ENCODE peak calls at places on chromosomes 7 and 10, in four cellular contexts. O, F, Z and S are unnamed samples. For H3K4me1, the result is how much of the 10 kb centered on the place peaks cover.

GRCh38 chr7:102190777-102191176 is 95.9 kb upstream of the SH2B2 start:
- DNase-seq in F (no peak), O (no peak), Z (no peak), S (no peak)

GRCh38 chr7:142882338-142882678 is 3.2 kb downstream of the TRPV6 start:
- DNase-seq in Z (no peak), O (no peak), F (no peak), S (no peak)

GRCh38 chr7:12965767-12966166 is 278.3 kb downstream of the ARL4A start:
- DNase-seq in F (no peak), Z (no peak), O (no peak), S (no peak)

GRCh38 chr10:110460111-110460809 is 37.4 kb upstream of the DUSP5 start:
- DNase-seq in F (no peak), Z (peak), O (peak), S (peak)

GRCh38 chr10:1056326-1057105 is at the start of gene WDR37:
- DNase-seq in O (peak), Z (peak), F (peak), S (peak)

GRCh38 chr7:117041007-117041406 is 87.7 kb downstream of the ST7 start:
- DNase-seq in F (no peak), Z (no peak), O (no peak), S (no peak)

GRCh38 chr10:116669832-116670644 is 49.3 kb downstream of the PNLIPRP2 start:
- DNase-seq in Z (no peak), O (peak), F (peak), S (no peak)

GRCh38 chr10:43136995-43137700 is 1.1 kb upstream of the CSGALNACT2 start:
- DNase-seq in O (no peak), F (no peak), Z (no peak), S (peak)

GRCh38 chr10:101889256-101890210 is 45.9 kb upstream of the KCNIP2 start:
- DNase-seq in Z (peak), F (peak), O (peak), S (peak)

GRCh38 chr7:3238525-3239210 is 62.4 kb upstream of the SDK1 start:
- DNase-seq in F (no peak), Z (no peak), O (no peak), S (no peak)

GRCh38 chr10:33803248-33803647 is 468.8 kb upstream of the NRP1 start:
- DNase-seq in O (no peak), Z (no peak), F (no peak), S (no peak)

GRCh38 chr7:135717686-135718085 is 10.3 kb downstream of the SLC13A4 start:
- DNase-seq in Z (no peak), F (no peak), O (no peak), S (no peak)

GRCh38 chr7:28953628-28954027 is 4.5 kb downstream of the TRIL start:
- DNase-seq in O (peak), F (no peak), Z (no peak), S (no peak)

GRCh38 chr10:129305046-129305445 is 162.0 kb upstream of the MGMT start:
- DNase-seq in F (no peak), Z (no peak), O (no peak), S (no peak)
- TF ChIP-seq POLR2AphosphoS5 in F (no peak), Z (no peak), O (no peak), S (no peak)

GRCh38 chr7:105937411-105937810 is 25.7 kb upstream of the CDHR3 start:
- DNase-seq in Z (no peak), O (no peak), F (no peak), S (no peak)

GRCh38 chr7:105934577-105935185 is 28.4 kb upstream of the CDHR3 start:
- DNase-seq in Z (peak), O (peak), F (peak), S (no peak)

GRCh38 chr7:105932835-105933477 is 30.1 kb upstream of the CDHR3 start:
- DNase-seq in O (no peak), F (peak), Z (no peak), S (no peak)

GRCh38 chr7:105931179-105931578 is 31.9 kb upstream of the CDHR3 start:
- DNase-seq in F (no peak), Z (no peak), O (no peak), S (no peak)

GRCh38 chr7:105935250-105935649 is 27.8 kb upstream of the CDHR3 start:
- DNase-seq in O (no peak), Z (peak), F (no peak), S (no peak)
- H3K4me1 ChIP-seq in O (under half), Z (under half), F (under half), S (under half)

DNA sequence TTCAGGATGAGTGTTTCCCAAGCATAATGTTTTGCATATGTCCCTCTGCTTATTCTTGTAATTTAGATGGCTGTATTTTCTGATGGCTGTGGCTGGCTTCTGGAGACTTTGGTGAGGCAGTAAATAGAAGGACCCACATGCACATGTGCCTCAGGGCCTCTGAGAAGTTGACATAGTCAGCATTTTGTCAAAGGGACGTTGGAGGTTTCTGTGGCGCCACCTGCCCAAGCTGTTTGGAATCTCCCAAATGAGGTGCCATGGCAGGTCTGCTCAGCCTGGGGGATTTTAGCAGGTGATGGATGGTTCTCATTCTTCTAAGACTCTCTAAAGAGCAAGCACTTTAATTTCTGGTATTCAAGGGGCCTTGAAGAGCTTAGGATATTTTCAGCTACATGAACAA is 29.8 kb downstream of the C10orf120 start:
- DNase-seq in F (peak), Z (no peak), O (no peak), S (no peak)
- H3K4me3 ChIP-seq in F (no peak), Z (no peak), O (no peak), S (no peak)

DNA sequence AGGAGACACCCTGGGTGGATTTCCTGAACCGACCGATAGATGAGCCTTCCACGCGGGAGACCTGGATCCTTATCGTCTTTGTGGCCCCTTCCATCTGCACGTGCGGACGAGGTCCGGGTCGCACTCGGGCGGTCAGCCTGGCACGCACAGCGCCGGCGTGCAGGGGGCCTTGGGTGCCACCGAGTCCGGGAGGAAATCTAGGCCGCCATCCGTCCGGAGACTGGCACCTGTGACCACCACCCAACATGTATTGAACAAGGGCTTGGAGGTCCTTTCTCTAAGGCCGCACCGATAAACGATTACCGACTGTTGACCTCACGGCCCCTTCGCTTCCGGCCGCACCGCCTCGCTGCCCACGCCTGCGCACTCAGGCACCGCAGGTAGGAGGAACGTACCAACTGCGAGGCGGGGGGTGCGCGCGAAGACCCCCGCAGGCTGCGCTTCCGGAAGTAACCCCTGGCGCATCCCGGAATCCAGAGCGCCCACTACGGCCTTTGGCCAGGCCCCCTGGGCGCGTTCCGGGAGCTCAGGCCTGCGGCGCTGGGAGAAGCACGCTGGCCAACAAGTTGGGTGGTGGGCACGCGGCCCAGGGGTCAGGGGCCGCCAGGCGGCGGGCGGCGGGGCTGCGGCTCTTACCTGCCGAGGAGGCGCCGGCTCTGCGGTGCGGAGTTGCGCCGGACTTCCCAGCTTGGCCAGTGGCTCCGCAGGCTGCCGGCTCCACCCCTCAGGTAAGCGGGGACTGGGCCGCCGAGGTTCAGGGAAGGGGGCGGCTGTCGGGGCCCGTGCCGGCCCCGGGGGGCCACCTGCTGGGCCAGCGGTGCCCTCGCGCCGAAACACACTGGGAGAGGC is at the start of the genes ACTR3C and LRRC61:
- DNase-seq in Z (peak), F (peak), O (peak), S (peak)
- TF ChIP-seq POLR2AphosphoS5 in Z (no peak), F (peak), O (no peak), S (peak)

GRCh38 chr10:18861382-18861781 is 187.2 kb upstream of the MALRD1 start:
- DNase-seq in Z (no peak), F (no peak), O (no peak), S (no peak)
- H3K4me1 ChIP-seq in Z (under half), F (under half), O (under half), S (under half)

GRCh38 chr7:137931823-137932222 is 70.1 kb downstream of the CREB3L2 start:
- DNase-seq in O (no peak), F (no peak), Z (no peak), S (no peak)
- H3K4me3 ChIP-seq in O (no peak), F (no peak), Z (no peak), S (no peak)

DNA sequence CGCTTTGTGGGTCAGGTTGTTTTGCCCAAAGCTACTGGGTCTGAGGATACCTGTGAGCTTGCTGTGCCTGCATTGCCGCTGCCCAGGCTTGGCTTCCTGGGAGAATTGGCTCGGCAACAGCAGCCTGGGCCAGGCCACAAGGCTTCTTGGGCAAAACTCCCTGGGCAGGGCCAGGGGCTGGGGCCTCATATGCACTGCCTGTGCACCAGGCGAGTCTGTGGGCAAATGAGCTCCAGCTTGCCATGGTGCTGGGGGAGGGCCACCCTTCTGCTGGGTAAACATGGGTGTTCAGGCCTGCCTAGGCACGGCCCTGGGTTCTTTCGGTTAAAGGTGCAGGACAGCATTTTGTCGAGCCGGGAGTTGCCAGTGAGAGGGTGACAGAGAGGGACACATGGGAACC is 19.4 kb downstream of the ZMIZ1 start:
- DNase-seq in F (no peak), Z (peak), O (no peak), S (no peak)
- TF ChIP-seq POLR2AphosphoS5 in F (no peak), Z (no peak), O (no peak), S (peak)

GRCh38 chr10:119282446-119282845 is 75.1 kb downstream of the GRK5 start:
- DNase-seq in F (no peak), O (no peak), Z (no peak), S (peak)
- H3K4me1 ChIP-seq in F (under half), O (half or more), Z (half or more), S (half or more)

GRCh38 chr7:1233328-1234048 is 816 bp downstream of the UNCX start:
- DNase-seq in O (no peak), Z (no peak), F (peak), S (peak)

GRCh38 chr7:1235501-1236131 is 2.9 kb downstream of the UNCX start:
- DNase-seq in Z (no peak), O (no peak), F (peak), S (peak)

GRCh38 chr7:1234049-1234691 is 1.5 kb downstream of the UNCX start:
- DNase-seq in Z (no peak), F (peak), O (no peak), S (no peak)

GRCh38 chr7:1236132-1236655 is 3.5 kb downstream of the UNCX start:
- DNase-seq in F (peak), Z (no peak), O (no peak), S (no peak)

DNA sequence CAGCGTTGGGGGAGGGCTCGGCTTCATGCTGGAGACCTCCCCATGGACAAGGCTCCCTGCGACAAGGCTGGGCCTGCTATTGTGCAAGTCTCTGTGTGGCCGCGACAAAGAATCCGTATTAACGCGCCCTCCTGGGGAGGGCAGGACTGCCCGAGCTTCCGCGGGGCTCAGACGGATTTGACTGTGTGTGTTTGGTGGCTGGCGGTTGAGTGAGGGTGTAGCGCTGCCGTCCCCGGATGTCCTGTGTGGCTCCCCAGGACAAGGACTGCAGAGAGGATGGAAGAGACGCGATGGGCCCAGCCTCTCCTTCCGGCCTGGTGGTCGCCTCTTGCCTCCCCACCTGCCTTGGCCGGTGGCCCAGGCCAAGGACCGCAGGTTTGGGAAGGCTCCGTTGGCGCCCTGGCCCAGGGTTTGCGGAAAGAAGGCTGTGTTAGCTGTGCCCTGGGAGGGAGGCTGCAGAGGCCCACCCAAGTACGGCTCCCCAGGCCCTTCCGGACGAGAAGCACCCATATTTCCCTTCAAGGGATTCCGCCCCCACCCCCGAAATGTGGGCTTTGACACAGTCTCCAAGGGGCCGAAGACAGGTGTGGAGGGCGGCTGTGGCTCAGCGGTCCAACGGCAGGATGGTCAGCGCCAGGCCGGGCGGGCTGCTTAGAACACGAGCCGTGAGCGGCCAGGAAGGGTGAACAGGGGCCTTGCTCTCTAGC is 2.3 kb downstream of the UNCX start:
- DNase-seq in Z (no peak), F (peak), O (no peak), S (no peak)
- H3K4me3 ChIP-seq in Z (no peak), F (peak), O (no peak), S (no peak)

GRCh38 chr7:27095050-27095896 is 527 bp downstream of the HOXA1 start:
- DNase-seq in F (peak), O (no peak), Z (no peak), S (no peak)
- TF ChIP-seq POLR2AphosphoS5 in F (no peak), O (no peak), Z (no peak), S (no peak)